ENCODE peak calls at places on chromosomes 2 and 18, in seven cellular contexts. K is transverse colon, C is A549, O is stomach, D is K562, Y is upper lobe of left lung, P is tibial nerve. T is an unnamed sample.
A peak's percentile ranks its signal among the peaks of the same experiment; 100 is the strongest.

GRCh38 chr2:226001716-226002115 is 602.2 kb downstream of the NYAP2 start:
- DNase-seq in Y (no peak), P (no peak), O (no peak), K (no peak), C (no peak), D (no peak), T (no peak)

GRCh38 chr2:160332318-160332717 is 132.2 kb upstream of the ITGB6 start:
- DNase-seq in K (no peak), C (no peak), Y (no peak), D (no peak), P (no peak), O (no peak), T (no peak)

GRCh38 chr2:54546518-54546917 is 90.4 kb downstream of the SPTBN1 start:
- DNase-seq in K (no peak), C (no peak), Y (no peak), O (no peak), P (no peak), D (peak; percentile 23), T (no peak)

GRCh38 chr2:120749506-120750431 is 14.1 kb downstream of the GLI2 start:
- DNase-seq in C (no peak), O (peak; percentile 9), P (no peak), D (no peak), K (no peak), Y (no peak), T (peak; percentile 86)

GRCh38 chr2:12106440-12107080 is 360.1 kb downstream of the LPIN1 start:
- DNase-seq in C (peak; percentile 61), O (peak; percentile 28), P (no peak), Y (no peak), D (peak; percentile 69), K (peak; percentile 38), T (no peak)

GRCh38 chr2:190343500-190344274 is at the start of gene INPP1:
- DNase-seq in O (peak; percentile 64), K (peak; percentile 74), Y (peak; percentile 94), C (peak; percentile 32), D (no peak), P (peak; percentile 26), T (no peak)

GRCh38 chr2:101241158-101241557 is 11.5 kb upstream of the CNOT11 start:
- DNase-seq in K (no peak), D (no peak), C (no peak), O (no peak), Y (no peak), P (no peak), T (no peak)

GRCh38 chr18:12410121-12410520 is 2.4 kb downstream of the PRELID3A start:
- DNase-seq in Y (peak; percentile 54), D (no peak), O (no peak), K (no peak), P (no peak), C (no peak), T (no peak)

GRCh38 chr2:172048195-172048995 is 36.9 kb upstream of the DLX1 start:
- DNase-seq in K (no peak), O (no peak), D (no peak), C (no peak), Y (no peak), P (no peak), T (no peak)
- TF ChIP-seq EP300 in K (no peak), O (no peak), D (peak; percentile 74), C (no peak), Y (no peak), P (no peak), T (no peak)

GRCh38 chr2:85310330-85310729 is 17.5 kb downstream of the TGOLN2 start:
- DNase-seq in K (no peak), P (no peak), C (no peak), Y (no peak), O (no peak), D (no peak), T (no peak)

GRCh38 chr2:85307527-85307897 is 20.3 kb downstream of the TGOLN2 start:
- DNase-seq in P (no peak), K (peak; percentile 54), C (no peak), O (no peak), D (no peak), Y (no peak), T (no peak)

GRCh38 chr2:85309699-85310321 is 18.0 kb downstream of the TGOLN2 start:
- DNase-seq in D (no peak), Y (no peak), O (no peak), K (no peak), C (no peak), P (no peak), T (no peak)

GRCh38 chr2:85308201-85308600 is 19.6 kb downstream of the TGOLN2 start:
- DNase-seq in O (no peak), K (no peak), Y (no peak), C (no peak), D (no peak), P (no peak), T (no peak)

GRCh38 chr2:85308951-85309555 is 18.7 kb downstream of the TGOLN2 start:
- DNase-seq in Y (peak; percentile 75), P (no peak), D (no peak), O (peak; percentile 55), K (peak; percentile 73), C (no peak), T (no peak)
- TF ChIP-seq EP300 in Y (no peak), P (no peak), D (no peak), O (no peak), K (no peak), C (no peak), T (no peak)

DNA sequence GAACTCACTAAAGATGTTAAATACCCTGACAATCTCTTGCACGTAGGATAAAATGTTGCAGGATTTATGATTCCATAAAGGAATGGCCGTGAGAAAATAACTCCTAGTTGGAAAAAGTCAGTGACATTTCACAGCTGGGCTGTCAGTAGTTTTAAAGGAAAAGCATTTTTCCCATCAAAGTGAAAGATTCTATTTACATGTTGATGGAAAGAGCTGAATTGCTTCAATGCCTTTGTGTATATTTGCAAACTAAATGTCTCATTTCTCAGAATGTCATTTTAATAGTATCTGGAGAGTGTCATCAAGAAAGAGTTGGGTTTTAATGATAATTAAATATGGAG is 36.6 kb downstream of the MBP start:
- DNase-seq in P (no peak), C (no peak), D (no peak), Y (no peak), O (no peak), K (no peak), T (no peak)
- TF ChIP-seq EP300 in P (no peak), C (no peak), D (no peak), Y (no peak), O (no peak), K (no peak), T (no peak)

DNA sequence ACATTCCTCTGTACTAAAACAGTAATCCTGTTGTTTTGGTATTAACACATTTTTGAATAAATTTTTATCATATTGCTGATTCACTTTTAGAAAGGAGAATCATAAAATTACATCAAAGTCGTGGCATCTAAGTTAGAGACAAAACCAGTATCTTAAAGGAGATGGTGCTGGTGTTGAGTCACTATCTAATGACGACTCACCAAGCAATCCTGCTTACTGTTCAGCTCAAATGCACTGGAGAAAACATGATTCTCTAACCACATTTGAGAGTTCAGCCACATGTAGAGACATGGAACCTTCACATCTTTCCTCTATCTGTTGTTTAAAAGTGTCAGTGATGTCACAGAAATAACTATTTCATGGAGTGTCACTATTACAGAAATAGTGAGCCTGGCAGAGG is 473.8 kb downstream of the TGIF1 start:
- DNase-seq in O (no peak), C (no peak), K (no peak), P (no peak), Y (no peak), D (no peak), T (no peak)
- TF ChIP-seq EP300 in O (no peak), C (no peak), K (no peak), P (no peak), Y (no peak), D (no peak), T (no peak)

GRCh38 chr2:231315896-231316295 is 79.6 kb upstream of the B3GNT7 start:
- DNase-seq in D (no peak), Y (no peak), O (no peak), C (no peak), P (no peak), K (no peak), T (no peak)
- TF ChIP-seq EP300 in D (no peak), Y (no peak), O (no peak), C (no peak), P (no peak), K (no peak), T (no peak)

DNA sequence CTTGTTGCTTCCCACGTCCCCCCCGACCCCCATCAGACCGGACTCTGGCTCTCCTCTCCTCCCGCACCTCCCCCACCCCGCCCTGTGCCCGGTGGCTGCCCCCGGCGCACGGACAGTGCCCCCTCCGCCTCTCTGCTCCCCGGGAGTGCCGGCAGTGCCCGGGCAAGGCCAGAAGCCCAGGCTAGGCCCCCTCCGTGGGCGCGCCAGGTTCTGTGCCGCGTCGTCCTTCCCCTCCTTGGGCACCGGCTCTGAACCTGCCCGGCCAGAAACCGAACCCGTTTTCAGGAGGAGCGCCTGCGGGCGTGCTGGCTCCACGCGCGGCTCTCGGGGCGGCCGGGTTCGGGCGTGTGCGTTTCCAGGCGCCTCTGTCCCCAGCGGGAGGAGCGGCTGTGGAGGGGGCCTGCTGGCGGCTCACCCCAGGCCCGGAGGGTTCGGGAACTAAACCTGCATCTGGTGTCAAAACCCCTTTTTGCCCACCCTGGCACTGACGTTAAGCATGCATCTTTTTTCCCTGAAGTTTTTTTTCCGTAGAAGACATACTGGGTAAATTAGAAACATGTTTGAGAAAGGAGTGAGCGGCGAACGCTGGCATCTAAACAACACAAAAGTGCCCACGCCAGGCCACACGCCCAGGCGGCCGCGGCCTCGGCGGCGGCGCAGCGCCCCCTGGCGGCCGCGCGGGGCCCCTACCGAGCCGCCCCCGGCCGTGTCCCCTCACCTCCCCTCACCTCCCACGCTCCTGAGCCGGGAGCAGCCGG is 123.9 kb upstream of the SLC1A4 start:
- DNase-seq in P (no peak), Y (peak; percentile 94), C (peak; percentile 76), O (peak; percentile 75), K (peak; percentile 75), D (peak; percentile 88), T (no peak)
- TF ChIP-seq EP300 in P (no peak), Y (no peak), C (no peak), O (no peak), K (no peak), D (no peak), T (no peak)

GRCh38 chr2:126657636-126658315 is 1.8 kb downstream of the GYPC start:
- DNase-seq in K (peak; percentile 77), C (no peak), O (peak; percentile 66), P (peak; percentile 41), D (peak; percentile 62), Y (peak; percentile 81), T (peak; percentile 95)

GRCh38 chr2:126656311-126657145 is 570 bp downstream of the GYPC start:
- DNase-seq in D (peak; percentile 67), K (peak; percentile 35), Y (peak; percentile 89), P (no peak), C (no peak), O (no peak), T (no peak)

GRCh38 chr2:126655500-126656310 is at the start of gene GYPC:
- DNase-seq in K (peak; percentile 55), P (peak; percentile 78), D (peak; percentile 86), C (no peak), O (peak; percentile 47), Y (peak; percentile 91), T (no peak)

GRCh38 chr2:126658316-126658909 is 2.5 kb downstream of the GYPC start:
- DNase-seq in O (no peak), K (no peak), D (no peak), Y (no peak), P (no peak), C (no peak), T (no peak)

DNA sequence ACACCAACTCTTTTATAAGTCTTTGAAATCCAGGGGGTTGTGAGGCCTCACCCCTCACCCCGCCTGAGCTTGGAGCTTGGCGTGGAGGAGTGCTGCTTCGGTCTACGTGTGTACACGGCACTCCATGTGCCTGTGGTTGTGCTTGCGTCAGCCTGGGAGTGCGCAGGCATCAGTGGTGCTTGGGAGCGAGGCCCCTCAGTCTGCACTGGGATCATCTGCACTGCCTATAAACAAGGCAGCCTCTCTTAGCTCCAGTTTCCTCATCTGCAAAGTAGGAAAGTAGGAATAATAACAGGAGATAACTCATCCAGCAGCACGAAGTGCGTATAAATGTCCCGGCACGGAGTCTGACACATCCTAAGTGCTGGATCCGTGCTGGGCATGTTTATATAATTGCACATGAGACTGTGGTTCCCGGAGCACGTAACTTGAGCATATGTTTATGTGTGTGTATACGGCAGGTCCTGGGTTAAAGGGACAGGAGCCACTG is 1.2 kb downstream of the GYPC start:
- DNase-seq in P (peak; percentile 46), O (peak; percentile 42), D (peak; percentile 35), Y (no peak), C (no peak), K (peak; percentile 76), T (no peak)
- TF ChIP-seq EP300 in P (no peak), O (peak; percentile 94), D (no peak), Y (no peak), C (no peak), K (peak; percentile 60), T (peak; percentile 75)

T was measured in esophagus muscularis mucosa.